ENCODE peak calls at places on chromosomes 13 and 19, in five cellular contexts. S, Y, E, L and P are unnamed samples.

GRCh38 chr19:15438577-15438976 is 11.2 kb downstream of the WIZ start:
- DNase-seq in E (no peak), Y (no peak), L (no peak), S (no peak), P (no peak)

GRCh38 chr19:35291259-35291658 is 702 bp upstream of the MAG start:
- DNase-seq in S (no peak), E (no peak), Y (no peak), L (no peak), P (no peak)

GRCh38 chr13:56755181-56755580 is 385.5 kb upstream of the PRR20A start:
- DNase-seq in L (no peak), S (no peak), Y (no peak), E (no peak), P (no peak)

GRCh38 chr13:46667687-46668281 is 114.8 kb downstream of the LRCH1 start:
- DNase-seq in S (no peak), E (no peak), L (no peak), Y (no peak), P (no peak)

GRCh38 chr13:106291006-106291405 is 244.5 kb downstream of the EFNB2 start:
- DNase-seq in E (no peak), Y (no peak), S (no peak), L (no peak), P (no peak)

GRCh38 chr19:45115809-45116615 is 23.0 kb downstream of the PPP1R37 start:
- DNase-seq in Y (no peak), E (no peak), L (no peak), S (no peak), P (no peak)

GRCh38 chr19:1406496-1406817 is 929 bp upstream of the DAZAP1 start:
- DNase-seq in E (no peak), S (no peak), Y (no peak), L (no peak), P (no peak)

GRCh38 chr19:12834976-12835757 is 788 bp upstream of the RTBDN start:
- DNase-seq in L (peak; percentile 29), Y (no peak), E (peak; percentile 73), S (peak; percentile 59), P (no peak)

GRCh38 chr19:50978772-50979390 is 4.8 kb downstream of the KLK7 start:
- DNase-seq in L (no peak), Y (no peak), E (no peak), S (no peak), P (no peak)

GRCh38 chr13:100461309-100462035 is 127.1 kb downstream of the GGACT start:
- DNase-seq in S (no peak), E (no peak), Y (no peak), L (no peak), P (no peak)

GRCh38 chr19:36152061-36152885 is at the start of gene COX7A1:
- DNase-seq in L (no peak), S (no peak), E (peak; percentile 74), Y (peak; percentile 74), P (peak; percentile 43)

GRCh38 chr13:103187621-103188020 is 121.4 kb upstream of the SLC10A2 start:
- DNase-seq in S (no peak), E (no peak), Y (no peak), L (no peak), P (no peak)

GRCh38 chr13:95362666-95363065 is 61.4 kb upstream of the ABCC4 start:
- DNase-seq in S (no peak), E (no peak), Y (no peak), L (no peak), P (no peak)

GRCh38 chr19:21138130-21138529 is 3.7 kb upstream of the ZNF431 start:
- DNase-seq in L (no peak), Y (no peak), S (no peak), E (no peak), P (no peak)

GRCh38 chr19:43526884-43527859 is at the start of gene ETHE1:
- DNase-seq in S (peak; percentile 90), E (peak; percentile 90), Y (peak; percentile 76), L (peak; percentile 76), P (peak; percentile 91)

GRCh38 chr13:35283856-35284255 is 192.6 kb downstream of the MAB21L1 start:
- DNase-seq in S (no peak), L (no peak), E (no peak), Y (no peak), P (no peak)

GRCh38 chr13:34901577-34901976 is 40.5 kb upstream of the NBEA start:
- DNase-seq in S (no peak), L (no peak), E (no peak), Y (no peak), P (no peak)

GRCh38 chr19:15087182-15087581 is 5.2 kb downstream of the OR1I1 start:
- DNase-seq in Y (no peak), L (no peak), E (no peak), S (no peak), P (no peak)

GRCh38 chr13:113208424-113209335 is at the start of gene PCID2:
- DNase-seq in L (peak; percentile 89), S (peak; percentile 88), Y (peak; percentile 81), E (peak; percentile 91), P (peak; percentile 98)

GRCh38 chr19:35109395-35110112 is 6.1 kb upstream of the FXYD3 start:
- DNase-seq in S (peak; percentile 25), L (no peak), Y (no peak), E (peak; percentile 64), P (peak; percentile 65)

GRCh38 chr13:41196620-41197019 is 2.3 kb upstream of the KBTBD7 start:
- DNase-seq in E (no peak), L (no peak), Y (no peak), S (no peak), P (no peak)

GRCh38 chr13:31957772-31958171 is 73.8 kb upstream of the FRY start:
- DNase-seq in E (no peak), L (no peak), Y (no peak), S (no peak), P (no peak)

DNA sequence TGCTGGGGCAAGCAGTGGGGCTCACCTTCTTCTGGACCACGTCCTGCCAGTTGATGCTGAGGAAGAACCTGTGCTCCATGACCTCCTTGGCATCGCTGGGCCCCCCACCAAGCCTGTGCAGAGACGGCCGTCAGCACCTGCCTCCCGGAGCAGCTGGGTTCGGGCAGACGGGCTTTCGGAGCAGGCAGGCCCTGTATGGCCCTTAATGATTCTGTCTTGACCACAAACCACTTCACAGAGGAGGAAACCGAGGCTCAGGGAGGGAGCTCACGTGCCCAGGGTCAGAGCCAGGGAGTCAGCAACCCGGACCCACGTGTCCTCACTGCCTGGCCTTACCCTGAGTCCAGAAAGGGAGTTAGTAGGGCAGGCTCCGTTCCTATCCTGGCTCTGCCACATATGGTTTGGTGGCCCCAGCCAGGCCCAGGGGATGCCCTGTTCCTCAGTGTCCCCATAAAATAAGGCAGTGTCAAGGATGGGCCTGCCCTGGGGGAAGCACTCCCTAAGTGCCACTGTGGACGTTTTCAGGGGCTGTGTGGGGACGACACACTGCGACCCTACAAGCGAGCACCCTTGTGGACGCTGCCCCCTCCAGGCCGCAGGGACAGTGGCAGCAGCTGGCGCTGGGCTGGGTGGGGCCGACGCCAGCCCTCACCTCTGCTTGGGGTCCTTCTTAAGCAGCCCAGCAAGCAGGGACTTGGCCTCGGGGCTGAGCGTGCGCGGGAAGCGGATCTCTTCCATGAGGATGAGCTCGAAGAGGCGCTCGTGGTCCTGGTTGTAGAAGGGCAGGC is 8.9 kb upstream of the CCNP start:
- DNase-seq in L (no peak), E (no peak), Y (no peak), S (no peak), P (no peak)
- TF ChIP-seq CTCF in L (peak; percentile 16), E (no peak), Y (no peak), S (peak; percentile 23), P (no peak)

GRCh38 chr19:48303866-48304265 is 21.5 kb upstream of the EMP3 start:
- DNase-seq in E (no peak), S (no peak), Y (no peak), L (no peak), P (peak; percentile 64)

GRCh38 chr19:48310227-48310626 is 15.1 kb upstream of the EMP3 start:
- DNase-seq in E (no peak), Y (no peak), L (no peak), S (no peak), P (no peak)

GRCh38 chr19:48311384-48311783 is 14.0 kb upstream of the EMP3 start:
- DNase-seq in S (no peak), Y (no peak), E (no peak), L (no peak), P (no peak)

GRCh38 chr19:48303367-48303766 is 22.0 kb upstream of the EMP3 start:
- DNase-seq in E (no peak), S (no peak), Y (no peak), L (no peak), P (no peak)

DNA sequence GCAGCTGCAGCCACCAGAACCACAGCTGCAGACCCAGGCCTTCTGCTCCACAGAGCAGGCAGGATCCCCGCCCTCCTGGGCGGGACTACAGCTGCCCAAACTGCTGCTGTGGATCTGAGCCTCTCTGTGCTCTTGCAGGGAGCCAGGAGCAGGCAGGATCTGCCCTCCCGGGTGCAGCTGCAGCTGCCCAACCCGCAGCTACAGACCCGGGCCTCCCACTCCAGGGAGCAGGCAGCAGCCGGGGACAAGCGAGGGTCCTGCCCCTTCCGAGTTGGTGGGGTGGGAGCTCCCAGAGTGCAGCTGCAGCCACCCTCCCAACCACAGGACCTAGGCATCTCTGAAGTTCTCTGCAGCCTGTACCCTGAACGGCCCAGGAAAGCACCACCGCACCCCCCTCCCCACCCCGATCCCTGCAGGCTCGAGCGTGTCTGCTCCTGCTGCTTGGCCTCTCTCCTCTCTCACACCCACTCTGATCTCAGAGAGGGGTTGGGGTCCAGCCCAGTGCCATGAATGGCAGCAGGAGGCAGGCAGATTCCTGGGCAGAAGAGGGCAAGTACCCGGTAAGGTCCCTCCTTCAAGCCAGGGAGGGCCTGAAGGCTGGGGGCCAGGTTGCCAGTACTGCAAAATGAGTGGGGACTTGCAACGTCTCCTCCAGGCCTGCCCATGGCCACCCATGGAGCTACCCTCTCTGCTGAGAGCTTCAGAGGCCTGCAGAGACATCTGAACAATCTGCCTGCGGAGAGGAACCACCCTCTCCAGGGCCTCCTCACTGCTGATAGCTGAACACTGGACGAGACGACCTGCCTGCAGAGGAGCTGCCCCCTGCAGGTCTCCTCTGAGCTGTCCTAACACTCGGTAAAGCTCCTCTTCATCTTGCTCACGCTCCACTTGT is 16.4 kb upstream of the EMP3 start:
- DNase-seq in E (no peak), S (no peak), Y (no peak), L (no peak), P (no peak)
- TF ChIP-seq CTCF in E (no peak), S (no peak), Y (no peak), L (peak; percentile 42), P (no peak)

DNA sequence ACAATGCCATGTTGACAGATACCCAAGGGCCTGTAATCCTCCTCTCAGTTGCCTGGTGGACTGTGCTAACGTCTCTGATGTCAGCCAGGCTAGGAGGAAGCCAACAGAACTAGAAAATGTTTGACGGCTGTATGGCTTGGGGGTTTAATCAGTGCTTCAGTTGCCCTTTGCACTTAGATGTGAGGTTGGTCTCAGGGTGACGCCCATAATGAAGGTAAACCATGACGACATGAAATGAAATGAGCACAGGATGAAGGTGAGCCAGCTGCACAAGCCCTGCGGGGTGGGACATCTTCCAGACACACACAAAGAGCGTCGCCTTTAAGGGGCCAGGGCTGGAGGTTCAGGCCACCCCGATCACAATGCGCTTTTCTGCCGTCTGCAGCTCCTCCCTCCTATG is 127.2 kb downstream of the CRYL1 start:
- DNase-seq in S (no peak), E (no peak), L (no peak), Y (no peak), P (no peak)
- TF ChIP-seq CTCF in S (no peak), E (no peak), L (no peak), Y (no peak), P (no peak)

DNA sequence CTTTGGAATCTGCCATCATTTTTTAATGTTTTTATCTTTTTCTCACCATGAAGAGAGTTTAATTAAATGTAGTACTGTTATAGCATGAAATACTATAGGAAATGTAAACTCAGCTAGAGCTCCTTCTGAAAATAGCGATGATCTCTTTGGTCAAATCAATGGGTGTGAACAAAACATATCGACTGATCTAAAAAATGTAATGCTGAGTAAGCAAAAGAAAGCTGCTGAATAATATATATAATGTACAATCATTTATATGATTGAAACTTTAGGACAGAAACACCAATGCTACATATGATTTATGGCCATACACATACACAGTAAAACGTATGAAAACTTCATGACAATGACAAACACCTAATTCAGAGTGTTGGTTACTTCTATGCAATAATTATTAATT is 150.8 kb upstream of the TUBA3C start:
- DNase-seq in L (no peak), Y (no peak), S (no peak), E (no peak), P (no peak)
- TF ChIP-seq CTCF in L (no peak), Y (no peak), S (no peak), E (no peak), P (no peak)